ENCODE peak calls at places on chromosomes 5 and 9, in four cellular contexts. C is lower lobe of right lung; O is CD8-positive, alpha-beta memory T cell; F is RWPE2. X is an unnamed sample.

GRCh38 chr9:17807670-17808282 is 228.9 kb downstream of the SH3GL2 start:
- DNase-seq in F (no peak), O (no peak), C (no peak), X (no peak)

GRCh38 chr9:113523421-113524141 is 60.1 kb downstream of the RGS3 start:
- DNase-seq in O (peak; percentile 66), C (peak; percentile 70), F (no peak), X (peak; percentile 31)

GRCh38 chr9:70557665-70558419 is 143.4 kb upstream of the KLF9 start:
- DNase-seq in F (no peak), C (no peak), O (no peak), X (no peak)

GRCh38 chr9:133954862-133955529 is 37.1 kb downstream of the VAV2 start:
- DNase-seq in F (no peak), O (no peak), C (peak; percentile 36), X (no peak)

GRCh38 chr9:136882109-136882946 is 4.0 kb upstream of the TRAF2 start:
- DNase-seq in O (peak; percentile 85), F (peak; percentile 92), C (no peak), X (no peak)

GRCh38 chr9:131035548-131035947 is 26.6 kb downstream of the LAMC3 start:
- DNase-seq in F (no peak), C (no peak), O (no peak), X (no peak)

GRCh38 chr9:84808416-84808815 is 138.9 kb downstream of the NTRK2 start:
- DNase-seq in O (no peak), C (no peak), F (no peak), X (no peak)

GRCh38 chr5:111968459-111968858 is 211.5 kb upstream of the NREP start:
- DNase-seq in O (no peak), F (no peak), C (no peak), X (no peak)

GRCh38 chr5:87949665-87950640 is 318.7 kb downstream of the TMEM161B start:
- DNase-seq in F (no peak), C (no peak), O (no peak), X (peak; percentile 29)

GRCh38 chr9:61674465-61674864 is 484.6 kb downstream of the SPATA31A7 start:
- DNase-seq in O (no peak), F (peak; percentile 35), C (no peak), X (no peak)

GRCh38 chr5:102547659-102548058 is 48.9 kb upstream of the SLCO6A1 start:
- DNase-seq in O (no peak), F (no peak), C (no peak), X (no peak)

GRCh38 chr5:28576022-28576421 is 1537.6 kb upstream of the CDH9 start:
- DNase-seq in O (no peak), F (no peak), C (no peak), X (no peak)

GRCh38 chr9:109894921-109895758 is 115.1 kb downstream of the PALM2AKAP2 start:
- DNase-seq in C (no peak), F (no peak), O (no peak), X (peak; percentile 28)

GRCh38 chr9:16266648-16267276 is 603.7 kb downstream of the BNC2 start:
- DNase-seq in O (no peak), C (no peak), F (no peak), X (no peak)

DNA sequence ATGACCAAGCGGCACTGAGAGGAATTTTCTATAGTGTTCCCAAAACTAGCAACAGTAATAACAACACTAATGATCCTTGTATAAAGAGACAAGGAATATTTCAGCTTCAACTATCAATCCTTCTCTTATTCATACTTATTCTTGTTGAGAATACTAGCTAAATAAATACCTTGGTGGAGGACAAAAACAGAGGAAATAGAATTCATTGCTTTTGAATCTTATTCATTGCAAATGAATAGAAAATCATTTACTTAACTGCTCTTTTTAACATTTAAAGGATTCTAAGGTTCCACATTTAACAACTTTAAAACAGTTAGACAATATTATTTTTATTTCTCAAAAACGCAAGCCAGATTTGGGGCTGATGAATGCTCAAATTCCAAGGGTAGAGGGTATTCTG is 22.4 kb downstream of the SKIC3 start:
- DNase-seq in C (no peak), O (no peak), F (no peak), X (no peak)
- H3K27ac ChIP-seq in C (no peak overlapping the region), O (no peak overlapping the region), F (no peak overlapping the region), X (no peak overlapping the region)

GRCh38 chr9:20658677-20659473 is 25.2 kb upstream of the FOCAD start:
- DNase-seq in F (no peak), O (no peak), C (no peak), X (no peak)
- H3K27ac ChIP-seq in F (peak overlapping the region; percentile 62), O (no peak overlapping the region), C (peak overlapping the region; percentile 46), X (no peak overlapping the region)

DNA sequence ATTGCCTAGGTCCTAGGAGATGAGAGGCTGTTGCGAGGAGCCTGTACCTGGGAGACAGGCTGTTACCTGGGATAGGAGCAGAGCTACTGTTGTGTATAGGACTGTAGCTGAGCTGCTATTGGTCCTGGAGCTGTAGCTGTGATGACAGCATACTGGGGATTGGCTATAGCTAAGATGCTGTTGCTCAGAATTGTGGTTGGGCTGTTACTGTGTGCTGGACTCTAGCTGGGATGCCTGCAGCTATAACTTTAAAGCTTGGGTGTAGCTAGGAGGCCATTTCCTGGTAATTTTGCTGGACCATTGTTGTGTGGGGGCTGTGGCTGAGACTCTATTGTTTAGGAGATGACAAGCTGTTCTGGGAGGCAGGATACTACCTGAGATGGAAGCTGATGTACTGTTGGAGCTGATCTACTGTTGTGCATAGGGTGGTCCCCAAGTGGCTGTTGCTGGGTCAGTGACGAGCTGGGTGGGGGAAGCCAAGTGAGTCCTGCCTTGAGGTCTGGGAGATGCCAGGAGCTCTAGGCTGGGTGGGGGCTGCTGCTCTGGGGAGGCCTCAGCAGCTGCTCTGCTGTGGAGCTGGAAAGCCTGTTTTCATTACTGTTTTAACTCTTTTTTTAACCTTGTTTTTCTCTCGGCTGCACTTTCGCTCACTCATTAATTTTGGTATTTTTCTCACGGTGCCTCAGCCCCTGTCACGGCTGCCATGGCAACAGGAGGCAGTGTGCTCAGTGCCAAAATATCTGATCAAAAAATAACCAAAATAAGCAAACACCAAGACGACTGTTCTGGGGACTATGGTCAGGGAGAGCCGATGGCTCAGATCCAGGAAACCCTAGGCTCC is 3.0 kb upstream of the PCDH1 start:
- DNase-seq in F (no peak), O (no peak), C (no peak), X (no peak)
- H3K27ac ChIP-seq in F (no peak overlapping the region), O (no peak overlapping the region), C (peak overlapping the region; percentile 61), X (peak overlapping the region; percentile 98)

GRCh38 chr5:107607196-107607595 is 63.5 kb downstream of the EFNA5 start:
- DNase-seq in C (no peak), F (no peak), O (no peak), X (no peak)

GRCh38 chr5:107610795-107611194 is 59.9 kb downstream of the EFNA5 start:
- DNase-seq in O (no peak), F (no peak), C (no peak), X (no peak)

GRCh38 chr5:107604990-107605389 is 65.7 kb downstream of the EFNA5 start:
- DNase-seq in C (no peak), F (no peak), O (no peak), X (no peak)

GRCh38 chr5:107605596-107606125 is 65.1 kb downstream of the EFNA5 start:
- DNase-seq in C (no peak), O (no peak), F (no peak), X (no peak)

DNA sequence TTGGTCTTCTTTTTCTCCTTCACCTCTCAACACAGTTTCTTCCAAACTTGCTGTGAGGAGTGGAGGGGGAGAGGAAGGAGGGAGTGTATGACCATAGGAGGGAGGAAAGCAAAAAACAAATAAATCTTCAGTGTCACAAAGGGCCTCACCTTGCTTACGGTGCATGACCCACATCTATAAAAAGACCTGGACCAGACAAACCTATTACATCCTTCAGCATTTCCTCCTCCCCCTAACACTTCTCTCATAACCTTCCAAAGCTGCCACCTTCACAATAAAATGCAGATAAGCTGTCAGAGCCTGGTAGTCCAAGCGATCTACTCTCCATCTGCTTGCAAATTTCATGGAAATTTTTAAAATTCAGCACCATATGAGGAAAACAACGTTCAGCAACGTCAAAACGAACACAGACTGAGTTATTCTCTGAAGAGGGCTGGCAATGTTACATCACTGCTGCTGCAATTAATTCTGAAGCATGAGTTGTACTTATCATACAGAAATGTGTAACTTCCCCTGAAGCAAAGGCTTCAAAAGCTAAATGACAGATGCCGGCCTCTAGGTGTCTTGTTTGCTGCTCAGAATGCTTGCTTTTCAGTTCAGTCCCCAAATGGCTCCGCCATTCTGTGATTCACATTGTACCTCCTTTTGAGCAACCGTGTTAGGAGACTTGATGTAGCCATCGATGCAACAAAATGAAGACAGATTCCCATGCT is 62.9 kb downstream of the EFNA5 start:
- DNase-seq in O (no peak), F (no peak), C (no peak), X (no peak)
- H3K27ac ChIP-seq in O (no peak overlapping the region), F (no peak overlapping the region), C (no peak overlapping the region), X (no peak overlapping the region)

GRCh38 chr9:124621371-124622328 is 114.5 kb upstream of the NR5A1 start:
- DNase-seq in F (no peak), C (no peak), O (no peak), X (no peak)
- H3K27ac ChIP-seq in F (no peak overlapping the region), C (no peak overlapping the region), O (no peak overlapping the region), X (no peak overlapping the region)

GRCh38 chr5:157562111-157562581 is 13.4 kb downstream of the ADAM19 start:
- DNase-seq in O (no peak), F (no peak), C (no peak), X (no peak)

GRCh38 chr5:157560560-157560959 is 15.0 kb downstream of the ADAM19 start:
- DNase-seq in O (no peak), F (no peak), C (no peak), X (no peak)

GRCh38 chr5:157559301-157559700 is 16.3 kb downstream of the ADAM19 start:
- DNase-seq in F (peak; percentile 80), O (no peak), C (no peak), X (no peak)

GRCh38 chr5:157558681-157559080 is 16.9 kb downstream of the ADAM19 start:
- DNase-seq in C (no peak), F (no peak), O (no peak), X (no peak)

GRCh38 chr5:157561105-157561504 is 14.5 kb downstream of the ADAM19 start:
- DNase-seq in O (no peak), F (no peak), C (no peak), X (no peak)
- H3K27ac ChIP-seq in O (no peak overlapping the region), F (peak overlapping the region; percentile 88), C (no peak overlapping the region), X (no peak overlapping the region)

X was measured in substantia nigra.